ENCODE peak calls at places on chromosomes 3 and 15, in nine cellular contexts. V is esophagus squamous epithelium, D is IMR-90, N is GM12878, G is OCI-LY7, S is ovary, K is tibial nerve, E is endothelial cell of umbilical vein, P is neuronal stem cell. B is an unnamed sample. For H3K36me3, the result is how much of the 10 kb centered on the place peaks cover.

GRCh38 chr3:178159691-178160090 is 376.5 kb upstream of the KCNMB2 start:
- DNase-seq in N (no peak), S (no peak), K (no peak), E (peak), P (peak), V (no peak), D (no peak), G (no peak), B (no peak)

GRCh38 chr3:45838466-45838865 is 3.5 kb downstream of the LZTFL1 start:
- DNase-seq in N (no peak), K (no peak), P (no peak), E (no peak), V (no peak), D (no peak), S (no peak), G (no peak), B (no peak)

GRCh38 chr15:62584301-62585235 is 419.5 kb upstream of the C2CD4B start:
- DNase-seq in E (no peak), P (no peak), V (no peak), G (no peak), S (no peak), N (no peak), K (no peak), D (no peak), B (no peak)

GRCh38 chr3:4426782-4427344 is 40.2 kb downstream of the SUMF1 start:
- DNase-seq in V (no peak), G (peak), K (no peak), E (peak), N (peak), D (peak), S (no peak), P (no peak), B (no peak)

GRCh38 chr3:59433546-59433945 is 383.7 kb upstream of the CFAP20DC start:
- DNase-seq in N (no peak), D (peak), S (no peak), K (no peak), V (no peak), E (no peak), G (no peak), P (no peak), B (no peak)

GRCh38 chr3:188133646-188134045 is 20.3 kb upstream of the LPP start:
- DNase-seq in D (peak), P (no peak), K (no peak), G (no peak), E (no peak), V (no peak), S (no peak), N (no peak), B (no peak)

GRCh38 chr15:101159096-101159935 is 92.5 kb downstream of the CHSY1 start:
- DNase-seq in P (no peak), G (no peak), S (no peak), V (no peak), E (peak), K (no peak), N (no peak), D (no peak), B (no peak)

GRCh38 chr15:54810031-54810430 is 386.7 kb downstream of the RSL24D1 start:
- DNase-seq in K (no peak), V (no peak), N (no peak), P (no peak), G (no peak), D (no peak), E (no peak), S (no peak), B (no peak)

GRCh38 chr15:63752075-63752684 is 81.6 kb downstream of the HERC1 start:
- DNase-seq in G (peak), N (peak), E (peak), D (peak), K (peak), S (no peak), P (no peak), V (no peak), B (peak)

GRCh38 chr3:15476378-15476777 is 45.1 kb downstream of the COLQ start:
- DNase-seq in P (no peak), S (no peak), G (no peak), K (no peak), V (no peak), D (peak), E (no peak), N (no peak), B (no peak)

GRCh38 chr15:90807074-90807646 is 61.2 kb upstream of the FURIN start:
- DNase-seq in K (no peak), P (no peak), S (no peak), D (no peak), N (no peak), G (no peak), V (no peak), E (no peak), B (no peak)

GRCh38 chr15:87739866-87740265 is 516.7 kb downstream of the NTRK3 start:
- DNase-seq in K (no peak), P (no peak), D (peak), N (no peak), V (no peak), S (no peak), E (no peak), G (no peak), B (no peak)

GRCh38 chr3:38139191-38139590 is 730 bp downstream of the MYD88 start:
- DNase-seq in K (no peak), S (no peak), V (no peak), D (no peak), G (no peak), N (no peak), P (no peak), E (no peak), B (no peak)

GRCh38 chr15:83854314-83854713 is 200.4 kb downstream of the ADAMTSL3 start:
- DNase-seq in E (no peak), D (peak), V (no peak), P (no peak), K (no peak), G (no peak), S (no peak), N (no peak), B (no peak)

GRCh38 chr3:134652886-134653630 is 2.2 kb upstream of the KY start:
- DNase-seq in S (no peak), N (no peak), E (no peak), V (no peak), P (no peak), G (no peak), K (no peak), D (no peak), B (no peak)

GRCh38 chr15:31367730-31368344 is 41.2 kb downstream of the KLF13 start:
- DNase-seq in E (no peak), N (no peak), G (peak), P (no peak), V (no peak), K (no peak), D (no peak), S (no peak), B (no peak)

GRCh38 chr3:122074621-122075265 is 19.6 kb downstream of the CD86 start:
- DNase-seq in N (peak), G (peak), P (no peak), E (no peak), V (no peak), S (no peak), K (no peak), D (no peak), B (peak)

GRCh38 chr15:75508741-75509532 is 57.4 kb upstream of the SIN3A start:
- DNase-seq in G (peak), S (no peak), K (peak), D (peak), N (no peak), V (no peak), P (no peak), E (peak), B (no peak)

GRCh38 chr3:157156844-157157635 is 2.9 kb downstream of the CCNL1 start:
- DNase-seq in G (no peak), V (no peak), P (no peak), E (no peak), K (no peak), S (no peak), N (no peak), D (peak), B (no peak)

GRCh38 chr3:157157836-157158235 is 2.1 kb downstream of the CCNL1 start:
- DNase-seq in P (no peak), E (no peak), V (no peak), G (no peak), S (no peak), K (no peak), N (no peak), D (no peak), B (no peak)

GRCh38 chr3:157159037-157159761 is 748 bp downstream of the CCNL1 start:
- DNase-seq in D (peak), K (peak), S (peak), P (peak), V (no peak), G (peak), E (peak), N (no peak), B (no peak)

GRCh38 chr3:157160652-157161480 is 919 bp upstream of the CCNL1 start:
- DNase-seq in G (no peak), P (no peak), K (peak), N (no peak), D (peak), S (peak), E (peak), V (peak), B (peak)

DNA sequence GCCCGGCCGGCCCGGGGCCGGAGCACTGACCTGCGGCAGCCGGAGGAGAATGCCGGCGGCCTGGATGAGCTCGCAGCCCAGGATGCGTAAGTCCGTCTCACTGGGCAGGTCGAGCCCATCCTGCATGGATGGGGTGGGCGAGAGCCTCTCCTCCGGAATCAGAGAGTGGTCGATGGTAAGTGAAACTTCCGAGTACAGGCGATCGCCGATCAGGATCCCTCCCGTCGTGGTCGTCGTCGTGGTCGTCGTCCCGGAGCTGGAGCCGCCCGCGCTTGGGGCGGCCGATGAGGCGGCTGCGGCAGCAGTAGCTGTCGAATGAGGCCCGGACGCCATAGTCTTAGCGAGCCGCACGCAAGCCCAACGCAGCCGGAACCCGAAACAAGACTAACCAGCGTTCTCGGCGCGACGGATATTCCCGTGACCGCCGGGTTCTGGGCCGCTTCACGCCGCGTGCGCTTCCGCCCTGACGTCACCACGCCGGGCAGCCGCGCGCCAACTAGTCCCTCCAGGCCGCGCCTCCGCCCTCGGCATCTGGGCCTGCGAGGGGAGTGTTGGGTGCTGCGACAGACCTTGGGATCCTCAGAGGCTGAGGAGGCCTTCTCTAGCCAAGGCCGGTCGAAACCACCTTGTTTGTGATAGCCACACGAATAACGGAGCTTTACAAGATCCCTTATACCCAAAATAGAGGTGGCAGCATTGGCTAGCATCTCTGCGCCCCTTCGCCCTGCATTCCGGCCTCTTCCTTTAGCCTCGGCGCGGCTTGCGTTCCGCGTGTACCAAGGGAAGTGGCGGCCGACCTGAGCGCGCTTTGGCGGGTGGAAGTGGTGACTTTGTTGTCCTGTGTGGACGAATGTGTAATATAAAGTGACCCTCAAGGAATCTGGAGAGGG is at the start of gene CCNL1:
- DNase-seq in S (peak), K (peak), P (peak), N (peak), E (peak), D (peak), V (peak), G (peak), B (peak)
- H3K4me3 ChIP-seq in S (peak), K (peak), P (peak), N (peak), E (peak), D (peak), V (peak), G (peak), B (peak)

GRCh38 chr3:196050597-196050996 is 31.3 kb downstream of the TFRC start:
- DNase-seq in N (no peak), P (no peak), V (no peak), D (no peak), S (no peak), E (no peak), G (no peak), K (no peak), B (no peak)
- H3K36me3 ChIP-seq in N (under half), P (half or more), V (under half), D (under half), S (under half), E (under half), G (half or more), K (under half), B (under half)

DNA sequence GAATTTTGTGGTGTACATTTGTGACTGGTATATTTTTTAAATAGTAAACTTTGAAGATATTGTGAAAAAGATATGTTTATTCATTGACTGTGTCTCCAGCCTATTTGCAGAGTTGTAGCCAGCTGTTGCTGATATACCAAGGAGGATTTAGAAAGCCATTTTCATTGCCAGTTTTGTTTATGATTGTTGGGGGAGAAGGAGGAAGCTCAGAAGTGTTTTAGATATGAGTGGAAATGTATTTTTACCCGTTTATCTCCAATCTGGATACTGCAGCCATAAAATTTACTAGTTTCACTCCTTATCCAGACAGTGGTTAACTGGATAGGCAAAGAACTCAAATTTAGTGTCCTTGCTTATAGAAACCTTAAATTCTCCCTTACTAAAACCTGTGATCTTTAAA is 18.8 kb downstream of the ATP11B start:
- DNase-seq in G (no peak), K (no peak), N (no peak), D (peak), E (no peak), P (no peak), V (no peak), S (no peak), B (no peak)
- H3K27ac ChIP-seq in G (no peak), K (no peak), N (no peak), D (no peak), E (no peak), P (no peak), V (no peak), S (no peak), B (no peak)

GRCh38 chr15:85700767-85701166 is 94.0 kb downstream of the KLHL25 start:
- DNase-seq in G (no peak), N (no peak), K (no peak), P (no peak), D (no peak), E (no peak), V (no peak), S (no peak), B (no peak)
- H3K4me3 ChIP-seq in G (no peak), N (no peak), K (no peak), P (no peak), D (no peak), E (no peak), V (no peak), S (no peak), B (no peak)

GRCh38 chr15:22881739-22882440 is 43.4 kb downstream of the NIPA2 start:
- DNase-seq in E (no peak), D (no peak), S (no peak), N (no peak), K (no peak), P (no peak), G (no peak), V (no peak), B (no peak)

GRCh38 chr15:22878103-22878502 is 39.6 kb downstream of the NIPA2 start:
- DNase-seq in G (no peak), P (no peak), K (no peak), D (no peak), V (no peak), N (no peak), E (no peak), S (no peak), B (no peak)

GRCh38 chr15:22883196-22883595 is 44.7 kb downstream of the NIPA2 start:
- DNase-seq in D (no peak), N (no peak), P (no peak), V (no peak), S (no peak), K (no peak), E (no peak), G (no peak), B (no peak)

GRCh38 chr15:22880068-22880980 is 41.9 kb downstream of the NIPA2 start:
- DNase-seq in G (no peak), N (no peak), P (no peak), S (no peak), E (no peak), K (no peak), D (no peak), V (no peak), B (no peak)

DNA sequence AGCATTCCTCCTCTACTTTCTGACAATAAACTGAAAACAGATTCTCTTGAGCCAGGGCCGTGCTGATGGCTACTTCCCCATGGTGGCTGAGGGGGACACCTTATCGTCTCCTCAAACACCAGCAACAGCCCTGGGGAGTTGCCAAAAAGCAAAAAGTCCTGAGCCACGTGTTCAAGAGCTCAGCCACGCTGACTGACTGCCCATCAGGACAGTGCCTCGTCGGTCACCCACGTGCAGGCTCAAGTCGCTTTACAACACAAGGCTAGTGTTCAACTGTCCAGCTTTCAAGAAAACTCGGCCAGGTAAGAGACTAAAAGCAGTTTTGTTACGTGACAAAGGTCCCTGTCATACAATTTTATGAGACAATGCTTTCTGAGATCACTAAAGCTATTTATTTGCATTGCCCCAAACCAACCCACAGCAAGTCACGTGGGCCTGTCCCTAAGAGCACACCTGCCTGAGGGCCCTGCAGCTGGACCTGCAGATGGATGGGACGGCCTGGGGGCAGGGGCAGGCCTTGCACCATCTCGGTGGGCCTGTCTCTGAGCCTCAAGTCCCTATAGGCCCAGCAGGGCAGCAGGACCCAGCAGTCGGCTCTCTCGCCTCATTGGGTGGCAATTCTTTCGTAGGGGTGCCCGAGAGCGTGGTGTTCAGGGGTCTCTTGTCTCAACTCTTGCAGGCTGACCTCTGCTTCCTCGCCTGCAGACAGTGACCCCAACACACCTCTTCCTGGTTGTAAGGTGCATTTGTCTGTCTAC is 42.7 kb downstream of the NIPA2 start:
- DNase-seq in V (no peak), D (no peak), N (no peak), E (no peak), S (no peak), K (no peak), G (no peak), P (no peak), B (no peak)
- H3K36me3 ChIP-seq in V (under half), D (under half), N (under half), E (under half), S (under half), K (under half), G (under half), P (half or more), B (under half)